ENCODE peak calls at places on chromosomes 11 and 22, in nine cellular contexts. U, B, I, R, Q, F, G, N and D are unnamed samples.
A peak's percentile ranks its signal among the peaks of the same experiment; 100 is the strongest.

GRCh38 chr22:20794132-20794990 is 20.4 kb downstream of the SERPIND1 start:
- DNase-seq in G (no peak), I (no peak), B (no peak), R (no peak), U (no peak), Q (no peak), N (no peak), F (no peak), D (no peak)

GRCh38 chr11:122071680-122072321 is 44.2 kb downstream of the BLID start:
- DNase-seq in G (no peak), U (no peak), N (no peak), Q (no peak), R (no peak), F (no peak), B (no peak), I (no peak), D (no peak)

GRCh38 chr22:24763872-24764485 is 10.5 kb downstream of the PIWIL3 start:
- DNase-seq in R (no peak), U (no peak), G (no peak), Q (no peak), I (peak; percentile 22), B (no peak), N (no peak), F (no peak), D (no peak)

GRCh38 chr22:49010086-49010863 is 817.4 kb downstream of the BRD1 start:
- DNase-seq in N (no peak), Q (no peak), F (no peak), I (peak; percentile 15), G (no peak), U (peak; percentile 26), B (no peak), R (no peak), D (no peak)

GRCh38 chr11:112499153-112499907 is 238.7 kb upstream of the PLET1 start:
- DNase-seq in U (no peak), F (no peak), G (no peak), R (no peak), I (no peak), B (no peak), Q (no peak), N (no peak), D (no peak)

GRCh38 chr11:57263351-57263750 is 26.3 kb upstream of the APLNR start:
- DNase-seq in U (no peak), Q (no peak), G (no peak), N (no peak), R (no peak), I (no peak), B (no peak), F (no peak), D (no peak)

GRCh38 chr22:35608088-35608487 is 9.0 kb downstream of the MB start:
- DNase-seq in N (no peak), B (no peak), I (no peak), G (no peak), F (no peak), U (no peak), R (no peak), Q (no peak), D (no peak)

GRCh38 chr11:115132829-115133228 is 371.4 kb downstream of the CADM1 start:
- DNase-seq in F (no peak), B (no peak), I (no peak), Q (peak; percentile 23), R (no peak), N (no peak), G (no peak), U (no peak), D (no peak)

DNA sequence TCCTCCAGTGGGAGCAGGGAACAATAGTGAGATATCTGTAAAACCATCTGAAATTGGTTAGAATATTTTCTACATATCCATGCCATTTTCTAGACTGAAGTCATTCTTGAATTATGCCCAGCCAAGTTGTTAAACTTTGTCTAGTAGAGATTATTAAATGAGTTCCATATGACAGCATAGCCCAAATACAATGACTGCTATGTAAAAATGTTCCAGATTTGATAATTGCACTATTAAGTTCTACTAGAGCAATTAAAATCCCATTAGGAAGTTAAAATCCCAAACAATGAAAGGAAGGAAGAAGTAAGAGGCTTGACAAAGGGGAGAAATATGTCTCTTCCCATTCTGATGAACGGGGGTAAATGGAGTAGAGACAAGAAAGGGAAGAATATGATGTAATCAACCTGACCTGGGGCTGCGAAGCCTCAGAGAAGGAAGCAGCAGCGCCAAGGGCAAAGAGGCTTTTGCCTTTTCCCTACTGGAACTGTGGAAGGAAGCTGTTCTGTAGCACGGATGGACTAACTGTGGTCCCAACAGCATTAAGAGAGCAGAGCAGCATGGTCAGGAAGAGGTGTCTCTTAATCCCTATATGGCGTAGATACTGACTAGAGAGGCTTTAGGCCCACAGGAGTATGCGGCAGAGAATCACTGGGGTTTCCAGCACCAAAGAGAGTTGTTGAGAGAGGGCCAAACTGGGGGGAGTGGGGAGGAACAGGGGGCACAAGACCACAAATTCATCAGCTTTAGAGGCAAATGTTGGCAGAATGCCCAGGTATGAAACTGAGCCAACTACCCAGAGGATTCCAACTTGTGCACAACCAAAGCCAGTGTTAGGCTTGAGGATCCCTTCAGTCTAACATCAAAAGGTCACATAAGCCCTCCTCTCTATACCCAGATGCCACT is 26.7 kb downstream of the RRP8 start:
- DNase-seq in N (peak; percentile 84), Q (peak; percentile 58), B (no peak), F (no peak), R (peak; percentile 41), I (no peak), U (no peak), G (peak; percentile 89), D (peak; percentile 84)
- H3K4me3 ChIP-seq in N (no peak overlapping the region), Q (no peak overlapping the region), B (no peak overlapping the region), F (no peak overlapping the region), R (peak overlapping the region; percentile 11), I (no peak overlapping the region), U (no peak overlapping the region), G (no peak overlapping the region), D (no peak overlapping the region)

GRCh38 chr11:789951-790350 is at the start of gene CEND1:
- DNase-seq in N (peak; percentile 54), G (no peak), B (no peak), I (no peak), U (no peak), Q (no peak), R (peak; percentile 63), F (no peak), D (no peak)

GRCh38 chr11:787084-787675 is 2.7 kb downstream of the CEND1 start:
- DNase-seq in Q (no peak), N (no peak), R (no peak), I (no peak), F (no peak), G (no peak), B (no peak), U (no peak), D (no peak)

GRCh38 chr11:786235-787083 is 3.4 kb downstream of the CEND1 start:
- DNase-seq in B (no peak), Q (no peak), F (no peak), N (no peak), U (no peak), R (no peak), I (no peak), G (no peak), D (no peak)

GRCh38 chr11:788953-789940 is 643 bp downstream of the CEND1 start:
- DNase-seq in N (no peak), Q (no peak), G (no peak), B (no peak), R (no peak), I (no peak), U (no peak), F (no peak), D (no peak)

DNA sequence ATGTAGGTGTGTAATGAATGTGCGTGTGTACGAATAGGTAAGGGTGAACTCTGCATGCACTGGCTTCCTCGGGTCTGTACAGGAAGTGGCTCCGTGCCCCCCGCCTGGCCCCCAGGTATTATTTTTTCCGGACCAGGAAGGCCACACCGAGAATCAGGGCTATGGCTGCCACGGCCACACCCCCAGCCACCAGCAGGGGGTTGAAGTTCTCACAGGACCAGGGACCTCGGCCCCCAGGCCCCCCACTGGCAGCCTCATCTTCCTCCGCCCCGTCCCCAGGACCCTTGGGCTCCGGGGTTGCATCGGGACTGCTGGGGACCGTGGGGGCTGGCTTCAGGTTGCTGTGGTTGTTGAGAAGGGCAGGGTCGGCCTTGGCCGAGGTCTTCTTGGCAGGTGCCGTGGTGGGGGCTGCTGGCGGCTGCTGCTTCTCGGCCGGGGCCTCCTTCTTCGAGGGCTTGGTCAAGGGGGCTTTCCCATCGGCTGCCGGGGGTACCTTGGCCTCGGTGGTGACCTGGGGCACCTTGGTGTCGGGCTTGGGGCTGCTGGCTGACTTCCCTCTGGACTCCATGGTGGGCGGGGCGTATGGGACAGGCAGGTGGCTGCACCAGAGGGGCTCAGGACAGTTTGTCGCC is 1.8 kb downstream of the CEND1 start:
- DNase-seq in B (no peak), G (no peak), I (no peak), F (no peak), Q (no peak), R (no peak), U (no peak), N (no peak), D (no peak)
- TF ChIP-seq CTCF in B (no peak), G (no peak), I (no peak), F (no peak), Q (no peak), R (no peak), U (no peak), N (no peak), D (no peak)

GRCh38 chr11:44741976-44742375 is 15.2 kb downstream of the TSPAN18 start:
- DNase-seq in B (no peak), U (no peak), Q (no peak), I (no peak), G (no peak), R (no peak), N (no peak), F (no peak), D (no peak)

GRCh38 chr11:44746894-44747293 is 20.1 kb downstream of the TSPAN18 start:
- DNase-seq in N (no peak), Q (no peak), R (no peak), U (peak; percentile 20), F (no peak), G (no peak), I (no peak), B (no peak), D (no peak)

GRCh38 chr11:44743326-44743725 is 16.6 kb downstream of the TSPAN18 start:
- DNase-seq in N (no peak), F (no peak), Q (no peak), R (no peak), B (no peak), G (no peak), U (no peak), I (no peak), D (no peak)

GRCh38 chr11:44742470-44742869 is 15.7 kb downstream of the TSPAN18 start:
- DNase-seq in F (no peak), N (no peak), Q (no peak), R (no peak), G (no peak), I (no peak), B (no peak), U (no peak), D (no peak)

DNA sequence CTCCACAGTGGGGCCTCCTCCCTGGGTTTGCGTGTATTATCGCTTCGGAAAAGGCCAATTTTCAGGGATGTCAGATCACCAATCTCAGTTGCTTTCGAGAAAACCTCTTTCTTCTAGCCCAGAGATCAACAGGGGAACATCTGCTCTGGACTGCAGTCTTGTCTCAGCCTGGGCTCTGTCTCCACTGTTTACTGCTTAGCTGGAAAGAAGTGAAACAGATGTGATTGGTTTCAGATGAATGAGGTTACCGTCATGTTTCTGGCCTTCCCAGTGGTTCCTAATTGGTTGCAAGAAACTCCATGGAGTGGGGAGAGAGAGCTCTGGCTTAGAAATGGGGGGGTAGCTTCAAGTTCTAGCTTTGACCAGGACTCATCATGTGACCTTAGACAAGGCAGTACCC is 17.4 kb downstream of the TSPAN18 start:
- DNase-seq in R (no peak), B (no peak), I (no peak), U (no peak), F (peak; percentile 29), G (no peak), Q (no peak), N (no peak), D (no peak)
- H3K4me3 ChIP-seq in R (no peak overlapping the region), B (no peak overlapping the region), I (no peak overlapping the region), U (no peak overlapping the region), F (no peak overlapping the region), G (no peak overlapping the region), Q (no peak overlapping the region), N (no peak overlapping the region), D (no peak overlapping the region)

DNA sequence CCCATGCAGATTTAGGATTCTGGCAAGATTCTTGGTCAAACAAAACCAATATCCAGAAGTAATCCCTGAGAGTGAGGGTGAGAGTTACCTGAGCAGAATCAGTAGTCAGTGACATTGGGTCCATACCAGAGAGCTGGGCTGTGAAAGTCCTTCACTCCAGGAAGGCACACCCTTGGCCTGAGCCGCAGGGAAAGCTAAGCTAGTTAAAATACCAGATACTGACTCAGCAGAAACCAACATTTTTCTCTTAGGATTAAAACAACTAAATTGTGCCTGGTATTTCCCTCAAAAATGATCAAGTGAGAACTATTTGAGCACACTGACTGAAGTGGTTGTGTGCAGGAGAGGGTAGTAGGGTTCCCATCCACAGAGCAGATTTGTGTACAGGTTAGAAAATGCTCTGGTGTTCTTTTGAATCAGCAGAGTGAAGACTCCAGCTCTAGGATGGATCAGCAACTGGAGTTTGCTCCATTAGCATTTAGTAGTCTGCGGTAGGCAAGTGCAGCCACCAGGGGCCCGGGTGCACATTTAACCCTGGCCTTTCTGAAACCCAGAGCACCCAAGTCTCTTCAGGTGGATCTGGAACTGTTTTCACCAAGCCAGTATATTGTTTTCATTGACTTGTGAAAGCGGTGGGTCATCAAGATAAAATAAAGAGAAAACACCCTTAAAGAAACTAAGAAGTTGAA is 100.7 kb upstream of the CLPB start:
- DNase-seq in I (no peak), B (no peak), F (no peak), G (no peak), Q (peak; percentile 32), R (no peak), U (no peak), N (no peak), D (no peak)
- TF ChIP-seq CTCF in I (no peak), B (no peak), F (peak; percentile 12), G (peak; percentile 18), Q (no peak), R (peak; percentile 19), U (no peak), N (no peak), D (no peak)